ENCODE peak calls at places on chromosome 21, in ten cellular contexts. One of them, this sample, is unnamed.

GRCh38 chr21:44965251-44966022 is 25.6 kb downstream of the SLX9 start:
- DNase-seq in fibroblast of lung: peak; percentile 85
- DNase-seq in PC-3: no peak
- DNase-seq in activated naive CD4-positive, alpha-beta T cell: no peak
- DNase-seq in WTC11: no peak
- DNase-seq in GM13976: peak; percentile 63
- DNase-seq in kidney: peak; percentile 51
- DNase-seq in activated CD4-positive, alpha-beta T cell treated with anti-CD3 and anti-CD28 coated beads for 36 hours: peak; percentile 55
- DNase-seq in effector CD4-positive, alpha-beta T cell: no peak
- DNase-seq in NCI-H748 treated with DMSO at 0.1 percent for 48 hours: no peak
- DNase-seq in this sample: no peak

GRCh38 chr21:27424601-27425000 is 457.7 kb upstream of the ADAMTS5 start:
- DNase-seq in fibroblast of lung: no peak
- DNase-seq in PC-3: no peak
- DNase-seq in activated naive CD4-positive, alpha-beta T cell: no peak
- DNase-seq in WTC11: no peak
- DNase-seq in GM13976: no peak
- DNase-seq in kidney: no peak
- DNase-seq in activated CD4-positive, alpha-beta T cell treated with anti-CD3 and anti-CD28 coated beads for 36 hours: no peak
- DNase-seq in effector CD4-positive, alpha-beta T cell: no peak
- DNase-seq in NCI-H748 treated with DMSO at 0.1 percent for 48 hours: no peak
- DNase-seq in this sample: no peak

GRCh38 chr21:46056450-46056903 is 41.4 kb upstream of the COL6A2 start:
- DNase-seq in fibroblast of lung: peak; percentile 93
- DNase-seq in PC-3: no peak
- DNase-seq in activated naive CD4-positive, alpha-beta T cell: no peak
- DNase-seq in WTC11: no peak
- DNase-seq in GM13976: no peak
- DNase-seq in kidney: peak; percentile 95
- DNase-seq in activated CD4-positive, alpha-beta T cell treated with anti-CD3 and anti-CD28 coated beads for 36 hours: peak; percentile 36
- DNase-seq in effector CD4-positive, alpha-beta T cell: no peak
- DNase-seq in NCI-H748 treated with DMSO at 0.1 percent for 48 hours: no peak
- DNase-seq in this sample: no peak

GRCh38 chr21:45603481-45603880 is 40.0 kb upstream of the PCBP3 start:
- DNase-seq in fibroblast of lung: no peak
- DNase-seq in PC-3: no peak
- DNase-seq in activated naive CD4-positive, alpha-beta T cell: no peak
- DNase-seq in WTC11: no peak
- DNase-seq in GM13976: no peak
- DNase-seq in kidney: no peak
- DNase-seq in activated CD4-positive, alpha-beta T cell treated with anti-CD3 and anti-CD28 coated beads for 36 hours: no peak
- DNase-seq in effector CD4-positive, alpha-beta T cell: no peak
- DNase-seq in NCI-H748 treated with DMSO at 0.1 percent for 48 hours: no peak
- DNase-seq in this sample: no peak

GRCh38 chr21:24023402-24023801 is 1583.9 kb downstream of the MRPL39 start:
- DNase-seq in fibroblast of lung: peak; percentile 3
- DNase-seq in PC-3: peak; percentile 81
- DNase-seq in activated naive CD4-positive, alpha-beta T cell: no peak
- DNase-seq in WTC11: no peak
- DNase-seq in GM13976: no peak
- DNase-seq in kidney: no peak
- DNase-seq in activated CD4-positive, alpha-beta T cell treated with anti-CD3 and anti-CD28 coated beads for 36 hours: no peak
- DNase-seq in effector CD4-positive, alpha-beta T cell: no peak
- DNase-seq in NCI-H748 treated with DMSO at 0.1 percent for 48 hours: peak; percentile 71
- DNase-seq in this sample: no peak

GRCh38 chr21:27277122-27277521 is 310.2 kb upstream of the ADAMTS5 start:
- DNase-seq in fibroblast of lung: peak; percentile 34
- DNase-seq in PC-3: no peak
- DNase-seq in activated naive CD4-positive, alpha-beta T cell: no peak
- DNase-seq in WTC11: no peak
- DNase-seq in GM13976: no peak
- DNase-seq in kidney: no peak
- DNase-seq in activated CD4-positive, alpha-beta T cell treated with anti-CD3 and anti-CD28 coated beads for 36 hours: no peak
- DNase-seq in effector CD4-positive, alpha-beta T cell: no peak
- DNase-seq in NCI-H748 treated with DMSO at 0.1 percent for 48 hours: no peak
- DNase-seq in this sample: no peak

GRCh38 chr21:44990921-44991320 is 51.1 kb downstream of the SLX9 start:
- DNase-seq in fibroblast of lung: no peak
- DNase-seq in PC-3: no peak
- DNase-seq in activated naive CD4-positive, alpha-beta T cell: no peak
- DNase-seq in WTC11: no peak
- DNase-seq in GM13976: no peak
- DNase-seq in kidney: peak; percentile 66
- DNase-seq in activated CD4-positive, alpha-beta T cell treated with anti-CD3 and anti-CD28 coated beads for 36 hours: no peak
- DNase-seq in effector CD4-positive, alpha-beta T cell: no peak
- DNase-seq in NCI-H748 treated with DMSO at 0.1 percent for 48 hours: no peak
- DNase-seq in this sample: no peak

GRCh38 chr21:14595449-14595848 is 49.3 kb upstream of the SAMSN1 start:
- DNase-seq in fibroblast of lung: no peak
- DNase-seq in PC-3: no peak
- DNase-seq in activated naive CD4-positive, alpha-beta T cell: no peak
- DNase-seq in WTC11: no peak
- DNase-seq in GM13976: no peak
- DNase-seq in kidney: no peak
- DNase-seq in activated CD4-positive, alpha-beta T cell treated with anti-CD3 and anti-CD28 coated beads for 36 hours: no peak
- DNase-seq in effector CD4-positive, alpha-beta T cell: no peak
- DNase-seq in NCI-H748 treated with DMSO at 0.1 percent for 48 hours: no peak
- DNase-seq in this sample: no peak

GRCh38 chr21:36917487-36918158 is 48.8 kb downstream of the HLCS start:
- DNase-seq in fibroblast of lung: peak; percentile 60
- DNase-seq in PC-3: peak; percentile 87
- DNase-seq in activated naive CD4-positive, alpha-beta T cell: no peak
- DNase-seq in WTC11: peak; percentile 43
- DNase-seq in GM13976: no peak
- DNase-seq in kidney: no peak
- DNase-seq in activated CD4-positive, alpha-beta T cell treated with anti-CD3 and anti-CD28 coated beads for 36 hours: peak; percentile 18
- DNase-seq in effector CD4-positive, alpha-beta T cell: no peak
- DNase-seq in NCI-H748 treated with DMSO at 0.1 percent for 48 hours: no peak
- DNase-seq in this sample: no peak

GRCh38 chr21:43645414-43645891 is 13.8 kb downstream of the HSF2BP start:
- DNase-seq in fibroblast of lung: peak; percentile 78
- DNase-seq in PC-3: peak; percentile 88
- DNase-seq in activated naive CD4-positive, alpha-beta T cell: no peak
- DNase-seq in WTC11: peak; percentile 23
- DNase-seq in GM13976: peak; percentile 68
- DNase-seq in kidney: no peak
- DNase-seq in activated CD4-positive, alpha-beta T cell treated with anti-CD3 and anti-CD28 coated beads for 36 hours: peak; percentile 49
- DNase-seq in effector CD4-positive, alpha-beta T cell: no peak
- DNase-seq in NCI-H748 treated with DMSO at 0.1 percent for 48 hours: peak; percentile 7
- DNase-seq in this sample: no peak

GRCh38 chr21:45264146-45264918 is 23.4 kb downstream of the POFUT2 start:
- DNase-seq in fibroblast of lung: no peak
- DNase-seq in PC-3: no peak
- DNase-seq in activated naive CD4-positive, alpha-beta T cell: no peak
- DNase-seq in WTC11: no peak
- DNase-seq in GM13976: no peak
- DNase-seq in kidney: peak; percentile 46
- DNase-seq in activated CD4-positive, alpha-beta T cell treated with anti-CD3 and anti-CD28 coated beads for 36 hours: no peak
- DNase-seq in effector CD4-positive, alpha-beta T cell: no peak
- DNase-seq in NCI-H748 treated with DMSO at 0.1 percent for 48 hours: no peak
- DNase-seq in this sample: peak; percentile 0

GRCh38 chr21:37673801-37674575 is 242.3 kb downstream of the KCNJ6 start:
- DNase-seq in fibroblast of lung: no peak
- DNase-seq in PC-3: peak; percentile 8
- DNase-seq in activated naive CD4-positive, alpha-beta T cell: no peak
- DNase-seq in WTC11: no peak
- DNase-seq in GM13976: no peak
- DNase-seq in kidney: no peak
- DNase-seq in activated CD4-positive, alpha-beta T cell treated with anti-CD3 and anti-CD28 coated beads for 36 hours: no peak
- DNase-seq in effector CD4-positive, alpha-beta T cell: no peak
- DNase-seq in NCI-H748 treated with DMSO at 0.1 percent for 48 hours: no peak
- DNase-seq in this sample: no peak

GRCh38 chr21:43864313-43864805 is 664 bp upstream of the AGPAT3 start:
- DNase-seq in fibroblast of lung: peak; percentile 21
- DNase-seq in PC-3: peak; percentile 74
- DNase-seq in activated naive CD4-positive, alpha-beta T cell: no peak
- DNase-seq in WTC11: peak; percentile 67
- DNase-seq in GM13976: peak; percentile 66
- DNase-seq in kidney: peak; percentile 87
- DNase-seq in activated CD4-positive, alpha-beta T cell treated with anti-CD3 and anti-CD28 coated beads for 36 hours: peak; percentile 64
- DNase-seq in effector CD4-positive, alpha-beta T cell: peak; percentile 11
- DNase-seq in NCI-H748 treated with DMSO at 0.1 percent for 48 hours: no peak
- DNase-seq in this sample: peak; percentile 23

GRCh38 chr21:35924714-35925301 is 135.5 kb downstream of the SETD4 start:
- DNase-seq in fibroblast of lung: peak; percentile 96
- DNase-seq in PC-3: peak; percentile 72
- DNase-seq in activated naive CD4-positive, alpha-beta T cell: no peak
- DNase-seq in WTC11: no peak
- DNase-seq in GM13976: no peak
- DNase-seq in kidney: no peak
- DNase-seq in activated CD4-positive, alpha-beta T cell treated with anti-CD3 and anti-CD28 coated beads for 36 hours: peak; percentile 25
- DNase-seq in effector CD4-positive, alpha-beta T cell: no peak
- DNase-seq in NCI-H748 treated with DMSO at 0.1 percent for 48 hours: no peak
- DNase-seq in this sample: no peak

GRCh38 chr21:45405819-45406762 is 1.1 kb downstream of the COL18A1 start:
- DNase-seq in fibroblast of lung: peak; percentile 68
- DNase-seq in PC-3: peak; percentile 63
- DNase-seq in activated naive CD4-positive, alpha-beta T cell: no peak
- DNase-seq in WTC11: peak; percentile 66
- DNase-seq in GM13976: no peak
- DNase-seq in kidney: peak; percentile 82
- DNase-seq in activated CD4-positive, alpha-beta T cell treated with anti-CD3 and anti-CD28 coated beads for 36 hours: peak; percentile 50
- DNase-seq in effector CD4-positive, alpha-beta T cell: no peak
- DNase-seq in NCI-H748 treated with DMSO at 0.1 percent for 48 hours: no peak
- DNase-seq in this sample: no peak

GRCh38 chr21:18666725-18667124 is 263.1 kb upstream of the TMPRSS15 start:
- DNase-seq in fibroblast of lung: no peak
- DNase-seq in PC-3: no peak
- DNase-seq in activated naive CD4-positive, alpha-beta T cell: no peak
- DNase-seq in WTC11: no peak
- DNase-seq in GM13976: no peak
- DNase-seq in kidney: no peak
- DNase-seq in activated CD4-positive, alpha-beta T cell treated with anti-CD3 and anti-CD28 coated beads for 36 hours: no peak
- DNase-seq in effector CD4-positive, alpha-beta T cell: no peak
- DNase-seq in NCI-H748 treated with DMSO at 0.1 percent for 48 hours: no peak
- DNase-seq in this sample: no peak

GRCh38 chr21:46621457-46622182 is 13.9 kb upstream of the PRMT2 start:
- DNase-seq in fibroblast of lung: no peak
- DNase-seq in PC-3: no peak
- DNase-seq in activated naive CD4-positive, alpha-beta T cell: no peak
- DNase-seq in WTC11: no peak
- DNase-seq in GM13976: peak; percentile 2
- DNase-seq in kidney: no peak
- DNase-seq in activated CD4-positive, alpha-beta T cell treated with anti-CD3 and anti-CD28 coated beads for 36 hours: no peak
- DNase-seq in effector CD4-positive, alpha-beta T cell: no peak
- DNase-seq in NCI-H748 treated with DMSO at 0.1 percent for 48 hours: no peak
- DNase-seq in this sample: no peak

GRCh38 chr21:39385299-39386145 is 36.6 kb upstream of the HMGN1 start:
- DNase-seq in fibroblast of lung: peak; percentile 77
- DNase-seq in PC-3: no peak
- DNase-seq in activated naive CD4-positive, alpha-beta T cell: no peak
- DNase-seq in WTC11: no peak
- DNase-seq in GM13976: peak; percentile 80
- DNase-seq in kidney: peak; percentile 94
- DNase-seq in activated CD4-positive, alpha-beta T cell treated with anti-CD3 and anti-CD28 coated beads for 36 hours: peak; percentile 79
- DNase-seq in effector CD4-positive, alpha-beta T cell: no peak
- DNase-seq in NCI-H748 treated with DMSO at 0.1 percent for 48 hours: no peak
- DNase-seq in this sample: no peak

GRCh38 chr21:42055425-42055824 is 15.7 kb upstream of the UMODL1 start:
- DNase-seq in fibroblast of lung: no peak
- DNase-seq in PC-3: no peak
- DNase-seq in activated naive CD4-positive, alpha-beta T cell: no peak
- DNase-seq in WTC11: no peak
- DNase-seq in GM13976: no peak
- DNase-seq in kidney: peak; percentile 24
- DNase-seq in activated CD4-positive, alpha-beta T cell treated with anti-CD3 and anti-CD28 coated beads for 36 hours: no peak
- DNase-seq in effector CD4-positive, alpha-beta T cell: no peak
- DNase-seq in NCI-H748 treated with DMSO at 0.1 percent for 48 hours: no peak
- DNase-seq in this sample: no peak

GRCh38 chr21:28543975-28544374 is 448.7 kb downstream of the LTN1 start:
- DNase-seq in fibroblast of lung: no peak
- DNase-seq in PC-3: no peak
- DNase-seq in activated naive CD4-positive, alpha-beta T cell: no peak
- DNase-seq in WTC11: no peak
- DNase-seq in GM13976: no peak
- DNase-seq in kidney: no peak
- DNase-seq in activated CD4-positive, alpha-beta T cell treated with anti-CD3 and anti-CD28 coated beads for 36 hours: no peak
- DNase-seq in effector CD4-positive, alpha-beta T cell: no peak
- DNase-seq in NCI-H748 treated with DMSO at 0.1 percent for 48 hours: no peak
- DNase-seq in this sample: no peak

GRCh38 chr21:25735895-25736597 is 1.3 kb downstream of the GABPA start:
- DNase-seq in fibroblast of lung: peak; percentile 50
- DNase-seq in PC-3: peak; percentile 9
- DNase-seq in activated naive CD4-positive, alpha-beta T cell: no peak
- DNase-seq in WTC11: no peak
- DNase-seq in GM13976: no peak
- DNase-seq in kidney: no peak
- DNase-seq in activated CD4-positive, alpha-beta T cell treated with anti-CD3 and anti-CD28 coated beads for 36 hours: no peak
- DNase-seq in effector CD4-positive, alpha-beta T cell: no peak
- DNase-seq in NCI-H748 treated with DMSO at 0.1 percent for 48 hours: peak; percentile 24
- DNase-seq in this sample: no peak

GRCh38 chr21:45887121-45887611 is 94.4 kb upstream of the COL6A1 start:
- DNase-seq in fibroblast of lung: peak; percentile 30
- DNase-seq in PC-3: no peak
- DNase-seq in activated naive CD4-positive, alpha-beta T cell: no peak
- DNase-seq in WTC11: no peak
- DNase-seq in GM13976: no peak
- DNase-seq in kidney: peak; percentile 49
- DNase-seq in activated CD4-positive, alpha-beta T cell treated with anti-CD3 and anti-CD28 coated beads for 36 hours: no peak
- DNase-seq in effector CD4-positive, alpha-beta T cell: no peak
- DNase-seq in NCI-H748 treated with DMSO at 0.1 percent for 48 hours: no peak
- DNase-seq in this sample: no peak

GRCh38 chr21:15199414-15199813 is 134.6 kb upstream of the NRIP1 start:
- DNase-seq in fibroblast of lung: no peak
- DNase-seq in PC-3: no peak
- DNase-seq in activated naive CD4-positive, alpha-beta T cell: no peak
- DNase-seq in WTC11: no peak
- DNase-seq in GM13976: no peak
- DNase-seq in kidney: no peak
- DNase-seq in activated CD4-positive, alpha-beta T cell treated with anti-CD3 and anti-CD28 coated beads for 36 hours: no peak
- DNase-seq in effector CD4-positive, alpha-beta T cell: no peak
- DNase-seq in NCI-H748 treated with DMSO at 0.1 percent for 48 hours: no peak
- DNase-seq in this sample: no peak

GRCh38 chr21:15659768-15660423 is 69.9 kb upstream of the USP25 start:
- DNase-seq in fibroblast of lung: no peak
- DNase-seq in PC-3: peak; percentile 59
- DNase-seq in activated naive CD4-positive, alpha-beta T cell: no peak
- DNase-seq in WTC11: no peak
- DNase-seq in GM13976: no peak
- DNase-seq in kidney: no peak
- DNase-seq in activated CD4-positive, alpha-beta T cell treated with anti-CD3 and anti-CD28 coated beads for 36 hours: no peak
- DNase-seq in effector CD4-positive, alpha-beta T cell: no peak
- DNase-seq in NCI-H748 treated with DMSO at 0.1 percent for 48 hours: no peak
- DNase-seq in this sample: no peak

GRCh38 chr21:35559881-35560280 is 500.4 kb downstream of the SETD4 start:
- DNase-seq in fibroblast of lung: peak; percentile 65
- DNase-seq in PC-3: no peak
- DNase-seq in activated naive CD4-positive, alpha-beta T cell: no peak
- DNase-seq in WTC11: no peak
- DNase-seq in GM13976: no peak
- DNase-seq in kidney: no peak
- DNase-seq in activated CD4-positive, alpha-beta T cell treated with anti-CD3 and anti-CD28 coated beads for 36 hours: no peak
- DNase-seq in effector CD4-positive, alpha-beta T cell: no peak
- DNase-seq in NCI-H748 treated with DMSO at 0.1 percent for 48 hours: no peak
- DNase-seq in this sample: no peak

GRCh38 chr21:34086887-34087306 is 13.5 kb downstream of the MRPS6 start:
- DNase-seq in fibroblast of lung: no peak
- DNase-seq in PC-3: no peak
- DNase-seq in activated naive CD4-positive, alpha-beta T cell: no peak
- DNase-seq in WTC11: no peak
- DNase-seq in GM13976: no peak
- DNase-seq in kidney: peak; percentile 28
- DNase-seq in activated CD4-positive, alpha-beta T cell treated with anti-CD3 and anti-CD28 coated beads for 36 hours: peak; percentile 17
- DNase-seq in effector CD4-positive, alpha-beta T cell: no peak
- DNase-seq in NCI-H748 treated with DMSO at 0.1 percent for 48 hours: no peak
- DNase-seq in this sample: no peak

This sample was measured in DND-41.